ENCODE peak calls at places on chromosomes 4 and X, in five cellular contexts. D, G, I, A and R are unnamed samples.

GRCh38 chrX:41684138-41684537 is 4.6 kb upstream of the GPR34 start:
- DNase-seq in I (no peak), G (peak), D (no peak), A (peak), R (no peak)

GRCh38 chrX:3743821-3744439 is 30.5 kb upstream of the PRKX start:
- DNase-seq in I (no peak), D (no peak), G (no peak), A (no peak), R (no peak)

GRCh38 chr4:121998024-121998423 is 46.2 kb upstream of the TRPC3 start:
- DNase-seq in G (no peak), D (no peak), I (peak), A (no peak), R (no peak)

GRCh38 chrX:121238093-121238492 is 190.7 kb downstream of the GLUD2 start:
- DNase-seq in A (no peak), D (no peak), I (no peak), G (no peak), R (no peak)

GRCh38 chrX:13258725-13259124 is 61.1 kb downstream of the ATXN3L start:
- DNase-seq in G (no peak), A (no peak), I (no peak), D (no peak), R (no peak)

GRCh38 chr4:138097912-138098600 is 144.1 kb downstream of the SLC7A11 start:
- DNase-seq in D (no peak), I (no peak), G (no peak), A (peak), R (no peak)

GRCh38 chrX:30957753-30958152 is 68.7 kb upstream of the TAB3 start:
- DNase-seq in I (peak), D (no peak), A (peak), G (no peak), R (no peak)

GRCh38 chr4:92099851-92100250 is 203.9 kb upstream of the GRID2 start:
- DNase-seq in D (no peak), G (no peak), A (no peak), I (no peak), R (no peak)

GRCh38 chrX:39477438-39478120 is 620.2 kb downstream of the BCOR start:
- DNase-seq in I (no peak), G (peak), D (peak), A (peak), R (no peak)

GRCh38 chr4:11603594-11604194 is 175.0 kb upstream of the HS3ST1 start:
- DNase-seq in D (no peak), A (no peak), I (no peak), G (no peak), R (no peak)

GRCh38 chr4:60682901-60683300 is 517.2 kb upstream of the ADGRL3 start:
- DNase-seq in A (peak), G (no peak), D (no peak), I (peak), R (no peak)

GRCh38 chr4:1488357-1488756 is 82.1 kb upstream of the NKX1-1 start:
- DNase-seq in G (no peak), D (no peak), I (no peak), A (no peak), R (no peak)

GRCh38 chrX:154370300-154370881 is 4.0 kb downstream of the FLNA start:
- DNase-seq in G (no peak), A (no peak), I (peak), D (no peak), R (no peak)

GRCh38 chrX:21974011-21974385 is 33.5 kb downstream of the SMS start:
- DNase-seq in A (peak), I (no peak), D (no peak), G (peak), R (no peak)

GRCh38 chrX:16986169-16986568 is 39.7 kb downstream of the REPS2 start:
- DNase-seq in I (no peak), D (no peak), A (no peak), G (no peak), R (no peak)

GRCh38 chr4:41832961-41833360 is 84.4 kb upstream of the PHOX2B start:
- DNase-seq in G (no peak), I (peak), A (no peak), D (no peak), R (no peak)

GRCh38 chr4:99669084-99669483 is 11.5 kb upstream of the C4orf54 start:
- DNase-seq in G (no peak), I (no peak), A (peak), D (no peak), R (no peak)

GRCh38 chr4:123397276-123398150 is 918 bp downstream of the SPRY1 start:
- DNase-seq in D (peak), A (peak), I (peak), G (peak), R (no peak)

GRCh38 chrX:39941332-39941920 is 156.3 kb downstream of the BCOR start:
- DNase-seq in I (peak), A (peak), G (no peak), D (no peak), R (peak)

DNA sequence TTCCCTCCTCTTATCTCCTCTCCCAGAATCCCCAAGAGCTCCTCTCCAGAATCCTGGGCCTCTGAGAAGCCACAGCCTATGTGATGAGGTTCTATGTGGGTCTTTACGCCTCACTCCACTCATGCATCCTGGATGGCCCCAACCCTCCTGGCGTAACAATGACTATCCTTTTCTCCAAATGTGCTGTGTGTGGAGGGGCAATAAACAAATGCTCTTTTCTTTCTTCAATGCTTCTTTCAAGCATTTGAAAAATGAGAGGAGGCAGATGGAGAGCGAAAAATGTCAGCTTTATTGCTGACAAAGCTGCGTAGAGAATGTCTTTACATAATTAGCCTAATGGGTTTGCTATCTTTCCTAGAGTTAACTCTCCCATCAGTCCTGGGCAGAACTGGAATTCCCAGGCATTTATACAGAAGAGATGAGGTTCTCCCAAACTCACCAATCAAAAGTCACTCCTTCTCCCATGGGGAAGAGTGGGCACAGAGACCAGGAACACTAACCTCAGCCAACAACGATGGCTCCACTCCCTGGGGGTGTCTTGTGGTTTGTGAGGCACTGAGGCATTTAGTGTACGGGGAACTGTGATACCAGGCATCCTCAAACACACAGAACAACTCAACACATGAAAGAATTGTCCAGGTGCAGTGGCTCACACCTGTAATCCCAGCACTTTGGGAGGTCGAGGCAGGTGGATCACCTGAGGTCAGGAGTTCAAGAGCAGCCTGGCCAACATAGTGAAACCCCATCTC is 118.9 kb upstream of the SLC34A2 start:
- DNase-seq in G (no peak), D (no peak), I (no peak), A (no peak), R (no peak)
- TF ChIP-seq CTCF in G (no peak), D (no peak), I (no peak), A (no peak), R (no peak)

GRCh38 chr4:185805979-185806378 is 6.0 kb downstream of the SORBS2 start:
- DNase-seq in D (no peak), G (no peak), A (no peak), I (no peak), R (no peak)

GRCh38 chr4:185811509-185812364 is at the start of gene SORBS2:
- DNase-seq in A (peak), I (peak), D (no peak), G (peak), R (peak)

GRCh38 chr4:185813133-185813532 is 1.1 kb upstream of the SORBS2 start:
- DNase-seq in I (no peak), A (no peak), G (no peak), D (no peak), R (no peak)

GRCh38 chr4:185810746-185811508 is 1.1 kb downstream of the SORBS2 start:
- DNase-seq in A (no peak), I (no peak), G (no peak), D (no peak), R (no peak)

GRCh38 chr4:185809517-185810071 is 2.4 kb downstream of the SORBS2 start:
- DNase-seq in D (no peak), A (no peak), G (no peak), I (no peak), R (no peak)
- H3K4me3 ChIP-seq in D (peak), A (no peak), G (peak), I (no peak), R (no peak)

GRCh38 chr4:111323496-111323895 is 700.6 kb upstream of the PITX2 start:
- DNase-seq in A (peak), G (no peak), I (peak), D (no peak), R (peak)

GRCh38 chr4:111326450-111326849 is 703.6 kb upstream of the PITX2 start:
- DNase-seq in A (no peak), I (no peak), D (no peak), G (no peak), R (no peak)

GRCh38 chr4:111323916-111324315 is 701.0 kb upstream of the PITX2 start:
- DNase-seq in D (no peak), A (peak), I (peak), G (no peak), R (no peak)
- TF ChIP-seq CTCF in D (no peak), A (no peak), I (no peak), G (no peak), R (no peak)

DNA sequence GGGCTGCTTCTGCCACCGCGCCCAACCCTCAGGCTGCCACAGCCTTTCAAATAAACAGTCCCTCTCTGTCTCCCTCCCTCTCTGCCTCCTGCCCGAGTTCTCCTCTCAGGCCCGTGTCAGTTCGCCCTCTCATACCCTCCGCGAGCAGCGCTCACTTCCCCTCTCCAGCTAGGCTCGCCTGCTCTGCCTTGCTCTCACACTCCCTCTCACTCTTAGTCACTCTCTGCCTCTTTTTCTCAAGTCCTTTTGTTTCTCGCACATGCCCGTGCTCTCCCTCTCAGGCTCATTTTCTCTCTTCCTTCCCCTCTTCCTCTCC is 3.2 kb downstream of the EFNB1 start:
- DNase-seq in A (peak), G (no peak), I (peak), D (no peak), R (peak)
- H3K4me3 ChIP-seq in A (peak), G (no peak), I (peak), D (peak), R (peak)

GRCh38 chr4:37439809-37440518 is 195.4 kb downstream of the NWD2 start:
- DNase-seq in A (no peak), I (no peak), D (no peak), G (no peak), R (no peak)

GRCh38 chr4:37440519-37440900 is 196.0 kb downstream of the NWD2 start:
- DNase-seq in G (no peak), A (no peak), I (no peak), D (no peak), R (no peak)

GRCh38 chr4:37441231-37442061 is 196.9 kb downstream of the NWD2 start:
- DNase-seq in I (no peak), A (peak), D (no peak), G (no peak), R (no peak)

GRCh38 chr4:37445023-37445422 is 200.5 kb downstream of the NWD2 start:
- DNase-seq in G (no peak), A (no peak), I (no peak), D (no peak), R (no peak)

DNA sequence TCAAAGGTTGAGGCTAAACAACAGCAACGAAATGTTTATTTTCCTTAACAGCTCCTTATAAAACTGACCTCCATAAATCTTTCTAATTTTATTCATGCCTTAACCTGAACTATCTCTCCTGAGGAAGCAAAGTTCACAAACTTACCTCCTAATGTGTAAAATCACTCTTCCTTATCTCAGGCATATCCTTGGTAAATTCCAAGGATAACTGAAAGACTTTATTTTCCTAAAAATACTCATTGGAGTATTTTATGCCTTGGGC is 197.4 kb downstream of the NWD2 start:
- DNase-seq in A (no peak), I (no peak), G (no peak), D (no peak), R (no peak)
- TF ChIP-seq CTCF in A (no peak), I (no peak), G (no peak), D (no peak), R (no peak)

GRCh38 chrX:1451251-1451675 is 1.4 kb downstream of the ASMTL start:
- DNase-seq in I (no peak), A (no peak), G (no peak), D (peak), R (no peak)
- H3K4me3 ChIP-seq in I (peak), A (no peak), G (no peak), D (peak), R (peak)